ENCODE peak calls at places on chromosomes 4 and X, in nine cellular contexts. G is uterus, M is cardiac fibroblast, F is lung, Q is cardiac muscle cell, E is astrocyte of the cerebellum, N is AG10803, A is AG09309, V is left ventricle myocardium inferior. S is an unnamed sample.

GRCh38 chrX:106208154-106208553 is 40.0 kb downstream of the PWWP3B start:
- DNase-seq in G (no peak), M (no peak), F (no peak), Q (no peak), E (no peak), N (no peak), A (no peak), V (no peak), S (no peak)

GRCh38 chr4:178275671-178276360 is 833.6 kb upstream of the AGA start:
- DNase-seq in G (no peak), M (no peak), F (no peak), Q (no peak), E (no peak), N (no peak), A (no peak), V (no peak), S (no peak)

GRCh38 chrX:134836497-134836968 is 154.3 kb upstream of the SMIM10 start:
- DNase-seq in G (no peak), M (peak), F (no peak), Q (peak), E (no peak), N (peak), A (no peak), V (no peak), S (peak)

GRCh38 chr4:117610706-117611308 is 423.5 kb upstream of the NDST3 start:
- DNase-seq in G (no peak), M (no peak), F (no peak), Q (no peak), E (no peak), N (no peak), A (no peak), V (no peak), S (no peak)

GRCh38 chr4:51874551-51874950 is 31.6 kb downstream of the DCUN1D4 start:
- DNase-seq in G (no peak), M (no peak), F (no peak), Q (no peak), E (no peak), N (no peak), A (no peak), V (no peak), S (no peak)

GRCh38 chr4:180057891-180058643 is 2185.1 kb upstream of the TENM3 start:
- DNase-seq in G (no peak), M (peak), F (no peak), Q (peak), E (no peak), N (no peak), A (no peak), V (no peak), S (no peak)

GRCh38 chr4:22190855-22191254 is 242.3 kb upstream of the KCNIP4 start:
- DNase-seq in G (no peak), M (peak), F (no peak), Q (peak), E (peak), N (peak), A (peak), V (no peak), S (no peak)

GRCh38 chr4:84159767-84160166 is 339.3 kb downstream of the NKX6-1 start:
- DNase-seq in G (no peak), M (no peak), F (no peak), Q (no peak), E (no peak), N (no peak), A (no peak), V (no peak), S (no peak)

GRCh38 chrX:24285082-24285481 is 28.8 kb downstream of the SUPT20HL2 start:
- DNase-seq in G (no peak), M (peak), F (no peak), Q (peak), E (no peak), N (no peak), A (no peak), V (no peak), S (no peak)

GRCh38 chr4:55356991-55357461 is 11.0 kb downstream of the SRD5A3 start:
- DNase-seq in G (no peak), M (no peak), F (peak), Q (peak), E (no peak), N (peak), A (no peak), V (no peak), S (no peak)

GRCh38 chr4:46445689-46446339 is 55.9 kb upstream of the GABRA2 start:
- DNase-seq in G (no peak), M (no peak), F (no peak), Q (no peak), E (no peak), N (no peak), A (no peak), V (no peak), S (no peak)

GRCh38 chr4:24748758-24749350 is 46.5 kb upstream of the SOD3 start:
- DNase-seq in G (no peak), M (no peak), F (no peak), Q (peak), E (no peak), N (no peak), A (no peak), V (no peak), S (no peak)

GRCh38 chr4:137664055-137664405 is 131.7 kb upstream of the PCDH18 start:
- DNase-seq in G (no peak), M (peak), F (no peak), Q (peak), E (peak), N (peak), A (peak), V (no peak), S (peak)

GRCh38 chrX:22433292-22434070 is 160.8 kb downstream of the CBLL2 start:
- DNase-seq in G (peak), M (no peak), F (no peak), Q (no peak), E (no peak), N (no peak), A (no peak), V (peak), S (no peak)

GRCh38 chr4:41709844-41710481 is 38.6 kb downstream of the PHOX2B start:
- DNase-seq in G (no peak), M (peak), F (no peak), Q (peak), E (peak), N (peak), A (peak), V (no peak), S (no peak)
- TF ChIP-seq CTCF in G (no peak), M (no peak), F (no peak), Q (no peak), E (no peak), N (no peak), A (no peak), V (no peak), S (no peak)

DNA sequence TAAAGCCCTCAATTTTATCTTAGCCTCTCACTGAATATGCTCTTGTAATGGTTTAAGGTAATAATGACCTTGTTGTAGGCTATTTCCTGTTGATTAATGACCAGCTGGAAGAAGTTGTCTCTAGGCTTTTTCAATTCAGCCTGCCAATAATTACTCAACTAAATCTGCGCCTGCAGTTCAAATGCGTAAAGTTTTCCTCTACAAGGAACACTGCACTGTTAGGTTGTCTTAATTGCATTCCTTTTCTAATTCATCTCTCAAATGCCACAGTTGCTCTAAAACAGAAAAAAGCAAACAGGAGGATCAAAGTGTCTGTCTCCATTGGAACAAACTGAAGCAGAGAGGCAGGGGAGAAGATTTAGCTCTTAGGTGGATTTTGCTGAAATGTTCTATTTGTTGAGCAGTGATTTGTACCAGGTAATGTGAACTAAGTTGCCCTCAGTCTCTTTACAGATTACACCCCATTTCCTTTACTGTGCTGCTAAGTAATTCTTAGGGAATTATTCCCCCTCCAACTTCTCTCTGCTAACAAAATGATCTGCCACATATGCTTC is 149.1 kb downstream of the SPRY1 start:
- DNase-seq in G (no peak), M (no peak), F (no peak), Q (no peak), E (no peak), N (peak), A (no peak), V (no peak), S (no peak)
- H3K4me3 ChIP-seq in G (no peak), M (no peak), F (no peak), Q (no peak), E (no peak), N (no peak), A (no peak), V (no peak), S (no peak)

DNA sequence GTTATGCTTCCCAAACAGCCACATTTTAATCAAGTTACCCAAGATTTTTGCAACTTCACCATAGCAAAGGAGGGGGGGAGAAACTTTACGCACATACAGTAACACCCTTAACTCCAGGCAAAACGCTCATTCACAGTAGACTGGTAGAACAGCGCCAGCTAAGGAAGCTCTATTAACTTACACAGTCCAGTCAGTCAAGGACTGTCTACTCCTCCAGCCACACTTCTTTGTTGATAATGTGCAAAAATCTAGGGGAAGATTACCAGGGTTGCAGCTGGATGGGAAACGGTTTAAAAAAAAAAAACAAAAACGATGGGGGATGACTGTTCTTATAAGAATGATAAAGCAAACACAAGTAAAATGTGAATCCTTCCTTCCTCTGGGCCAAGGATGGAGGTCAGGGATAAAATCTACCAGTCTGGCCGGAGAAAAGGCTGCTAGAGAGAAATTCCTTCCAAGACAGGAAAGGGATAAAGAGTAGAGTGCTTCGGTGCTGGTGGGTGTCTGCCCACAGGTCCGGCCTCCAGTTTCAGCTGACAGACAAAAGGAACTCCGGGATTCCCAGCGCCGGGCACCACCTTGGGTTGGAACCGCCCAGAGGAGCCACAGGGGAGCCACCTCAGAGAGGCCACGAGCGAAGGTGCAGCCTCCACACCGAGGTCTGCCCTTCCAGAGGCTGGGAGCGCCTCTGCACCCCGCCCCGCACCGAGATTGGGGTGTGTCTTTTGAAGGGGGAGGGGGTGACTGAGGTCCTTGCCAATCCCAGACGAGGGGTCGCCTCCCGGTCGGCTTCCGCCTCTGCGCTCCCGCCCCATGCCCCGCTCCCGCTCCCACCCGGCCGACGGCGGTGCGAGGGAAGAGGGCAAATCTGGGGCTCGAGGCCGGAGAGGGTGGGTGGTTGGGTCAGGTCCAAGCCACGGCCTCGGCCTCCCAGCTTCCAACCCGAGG is 789 bp downstream of the ANKRD50 start:
- DNase-seq in G (peak), M (peak), F (peak), Q (peak), E (peak), N (peak), A (peak), V (no peak), S (peak)
- TF ChIP-seq CTCF in G (no peak), M (peak), F (no peak), Q (peak), E (peak), N (peak), A (peak), V (no peak), S (peak)

GRCh38 chr4:37951465-37952352 is 8.5 kb upstream of the PTTG2 start:
- DNase-seq in G (no peak), M (no peak), F (no peak), Q (no peak), E (no peak), N (no peak), A (no peak), V (no peak), S (no peak)
- H3K4me3 ChIP-seq in G (no peak), M (no peak), F (no peak), Q (no peak), E (no peak), N (no peak), A (no peak), V (no peak), S (no peak)

GRCh38 chr4:4880492-4880891 is 21.0 kb downstream of the MSX1 start:
- DNase-seq in G (no peak), M (no peak), F (no peak), Q (no peak), E (no peak), N (no peak), A (no peak), V (no peak), S (no peak)
- TF ChIP-seq CTCF in G (no peak), M (peak), F (no peak), Q (peak), E (peak), N (peak), A (peak), V (peak), S (no peak)

GRCh38 chrX:46838482-46838857 is 1.6 kb downstream of the RP2 start:
- DNase-seq in G (no peak), M (no peak), F (no peak), Q (no peak), E (no peak), N (no peak), A (no peak), V (no peak), S (no peak)
- H3K4me3 ChIP-seq in G (no peak), M (peak), F (no peak), Q (peak), E (peak), N (peak), A (peak), V (peak), S (peak)

DNA sequence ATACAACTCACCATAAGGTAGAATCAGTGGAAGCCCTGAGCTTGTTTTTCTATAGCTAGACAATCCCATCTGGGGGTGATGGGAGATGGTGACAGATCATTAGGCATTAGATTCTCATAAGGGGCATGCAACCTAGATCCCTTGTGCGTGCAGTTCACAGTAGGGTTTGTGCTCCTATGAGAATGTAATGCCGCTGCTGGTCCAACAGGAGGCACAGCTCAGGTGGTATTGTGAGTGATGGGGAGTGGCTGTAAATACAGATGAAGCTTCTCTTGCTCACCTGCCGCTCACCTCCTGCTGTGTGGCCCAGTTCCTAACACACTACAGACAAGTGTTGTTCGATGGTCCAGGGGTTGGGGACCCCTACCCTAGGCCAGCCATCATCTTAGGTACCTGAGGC is 5.9 kb upstream of the GATB start:
- DNase-seq in G (no peak), M (no peak), F (no peak), Q (no peak), E (no peak), N (no peak), A (no peak), V (no peak), S (no peak)
- TF ChIP-seq CTCF in G (no peak), M (no peak), F (no peak), Q (no peak), E (no peak), N (no peak), A (no peak), V (no peak), S (no peak)

GRCh38 chr4:8591626-8592365 is 769 bp upstream of the CPZ start:
- DNase-seq in G (no peak), M (no peak), F (no peak), Q (no peak), E (no peak), N (no peak), A (no peak), V (peak), S (no peak)

GRCh38 chr4:8594097-8595038 is 1.8 kb downstream of the CPZ start:
- DNase-seq in G (peak), M (peak), F (peak), Q (peak), E (peak), N (peak), A (peak), V (no peak), S (peak)

GRCh38 chr4:8595237-8596087 is 2.9 kb downstream of the CPZ start:
- DNase-seq in G (no peak), M (no peak), F (no peak), Q (no peak), E (peak), N (no peak), A (no peak), V (no peak), S (no peak)

GRCh38 chr4:8592366-8593267 is at the start of gene CPZ:
- DNase-seq in G (peak), M (peak), F (no peak), Q (peak), E (no peak), N (peak), A (no peak), V (no peak), S (no peak)

GRCh38 chr4:8593268-8594096 is 917 bp downstream of the CPZ start:
- DNase-seq in G (no peak), M (no peak), F (no peak), Q (no peak), E (no peak), N (no peak), A (no peak), V (no peak), S (no peak)
- H3K4me3 ChIP-seq in G (peak), M (no peak), F (no peak), Q (peak), E (peak), N (peak), A (peak), V (no peak), S (no peak)